ENCODE peak calls at places on chromosome 17, in nine cellular contexts. V is stimulated activated CD8-positive, alpha-beta memory T cell treated with anti-CD3 and anti-CD28 coated beads, Interleukin-4, amount 100 ng/mL, for 48 hours; P is suprapubic skin; I is kidney epithelial cell; W is SJCRH30; B is heart right ventricle; U is head of caudate nucleus; H is dermis microvascular lymphatic vessel endothelial cell; S is activated CD8-positive, alpha-beta T cell treated with anti-CD3 and anti-CD28 coated beads for 36 hours. K is an unnamed sample.

GRCh38 chr17:37312137-37312923 is 63.5 kb upstream of the C17orf78 start:
- DNase-seq in V (no peak), P (no peak), I (no peak), W (no peak), B (no peak), U (no peak), H (peak; percentile 9), S (no peak), K (no peak)

GRCh38 chr17:57739402-57740224 is 5.5 kb downstream of the CCDC182 start:
- DNase-seq in V (no peak), P (no peak), I (no peak), W (peak; percentile 69), B (no peak), U (no peak), H (peak; percentile 5), S (peak; percentile 18), K (no peak)

GRCh38 chr17:78672880-78673371 is 95.7 kb upstream of the DNAH17 start:
- DNase-seq in V (no peak), P (no peak), I (no peak), W (peak; percentile 38), B (no peak), U (no peak), H (no peak), S (no peak), K (no peak)

GRCh38 chr17:37797206-37797605 is 52.3 kb upstream of the HNF1B start:
- DNase-seq in V (no peak), P (no peak), I (no peak), W (no peak), B (no peak), U (no peak), H (no peak), S (no peak), K (no peak)

GRCh38 chr17:64048805-64049204 is 28.4 kb upstream of the ICAM2 start:
- DNase-seq in V (no peak), P (no peak), I (no peak), W (no peak), B (no peak), U (no peak), H (no peak), S (no peak), K (no peak)

GRCh38 chr17:27398691-27399090 is 57.6 kb upstream of the KSR1 start:
- DNase-seq in V (no peak), P (no peak), I (no peak), W (no peak), B (no peak), U (no peak), H (no peak), S (no peak), K (no peak)

GRCh38 chr17:1416414-1416813 is 16.4 kb upstream of the YWHAE start:
- DNase-seq in V (no peak), P (no peak), I (no peak), W (no peak), B (no peak), U (no peak), H (no peak), S (no peak), K (no peak)

GRCh38 chr17:76265624-76266243 is 586 bp downstream of the UBALD2 start:
- DNase-seq in V (peak; percentile 70), P (no peak), I (no peak), W (peak; percentile 71), B (peak; percentile 77), U (no peak), H (peak; percentile 51), S (peak; percentile 70), K (peak; percentile 67)

GRCh38 chr17:45812102-45812501 is 28.0 kb downstream of the CRHR1 start:
- DNase-seq in V (no peak), P (no peak), I (no peak), W (peak; percentile 16), B (no peak), U (no peak), H (peak; percentile 11), S (no peak), K (no peak)

GRCh38 chr17:45019177-45019711 is 32.2 kb downstream of the DCAKD start:
- DNase-seq in V (peak; percentile 53), P (no peak), I (no peak), W (peak; percentile 72), B (peak; percentile 67), U (peak; percentile 37), H (peak; percentile 49), S (peak; percentile 42), K (peak; percentile 58)

GRCh38 chr17:31803494-31804213 is 55.4 kb downstream of the COPRS start:
- DNase-seq in V (no peak), P (no peak), I (no peak), W (no peak), B (no peak), U (no peak), H (no peak), S (no peak), K (no peak)

GRCh38 chr17:2266045-2266864 is 37.3 kb downstream of the SMG6 start:
- DNase-seq in V (peak; percentile 89), P (no peak), I (no peak), W (no peak), B (no peak), U (no peak), H (peak; percentile 85), S (peak; percentile 98), K (peak; percentile 84)

GRCh38 chr17:57484081-57484666 is 227.9 kb downstream of the MSI2 start:
- DNase-seq in V (no peak), P (no peak), I (no peak), W (no peak), B (no peak), U (no peak), H (no peak), S (no peak), K (no peak)

GRCh38 chr17:81578561-81579225 is 26.5 kb upstream of the FAAP100 start:
- DNase-seq in V (peak; percentile 41), P (no peak), I (no peak), W (no peak), B (no peak), U (peak; percentile 17), H (no peak), S (peak; percentile 54), K (no peak)

GRCh38 chr17:3892095-3892998 is 506 bp downstream of the CAMKK1 start:
- DNase-seq in V (peak; percentile 66), P (peak; percentile 89), I (no peak), W (peak; percentile 33), B (peak; percentile 71), U (peak; percentile 71), H (peak; percentile 74), S (peak; percentile 76), K (peak; percentile 62)

GRCh38 chr17:31525801-31526549 is 134.5 kb downstream of the RAB11FIP4 start:
- DNase-seq in V (no peak), P (no peak), I (no peak), W (peak; percentile 57), B (no peak), U (no peak), H (peak; percentile 31), S (no peak), K (no peak)

K was measured in stimulated activated naive CD8-positive, alpha-beta T cell treated with anti-CD3 and anti-CD28 coated beads, Interleukin-15, Interleukin-2, amounts not matched to agents 100 U/mL and 50 U/mL, for 24 hours.